ENCODE peak calls at places on chromosomes 5 and 9, in six cellular contexts. Q is choroid plexus epithelial cell, D is fibroblast of the aortic adventitia, J is IMR-90, B is dorsolateral prefrontal cortex, V is fibroblast of pulmonary artery. G is an unnamed sample.

GRCh38 chr5:37850128-37850865 is 10.5 kb upstream of the GDNF start:
- DNase-seq in Q (no peak), B (no peak), J (peak), V (no peak), D (peak), G (no peak)

GRCh38 chr9:95305770-95306492 is 11.6 kb downstream of the FANCC start:
- DNase-seq in D (peak), J (peak), Q (peak), B (no peak), V (peak), G (no peak)

GRCh38 chr5:6827815-6828214 is 114.6 kb downstream of the TENT4A start:
- DNase-seq in D (no peak), V (no peak), B (no peak), J (no peak), Q (no peak), G (no peak)

GRCh38 chr5:108315829-108316228 is 66.1 kb downstream of the FBXL17 start:
- DNase-seq in B (no peak), V (no peak), Q (no peak), J (peak), D (no peak), G (no peak)

GRCh38 chr5:131109540-131110255 is 55.4 kb downstream of the HINT1 start:
- DNase-seq in D (peak), V (peak), J (peak), B (no peak), Q (peak), G (peak)

GRCh38 chr5:132294728-132295504 is 722 bp downstream of the SLC22A4 start:
- DNase-seq in J (peak), Q (peak), V (peak), D (peak), B (no peak), G (no peak)

GRCh38 chr9:95147452-95147851 is 170.1 kb downstream of the FANCC start:
- DNase-seq in Q (peak), J (peak), D (no peak), V (no peak), B (no peak), G (no peak)

GRCh38 chr9:26786571-26786970 is 106.0 kb downstream of the CAAP1 start:
- DNase-seq in J (no peak), Q (no peak), D (no peak), B (no peak), V (no peak), G (no peak)

GRCh38 chr5:96481396-96481795 is 48.3 kb upstream of the PCSK1 start:
- DNase-seq in D (no peak), Q (no peak), J (no peak), V (no peak), B (no peak), G (no peak)

GRCh38 chr5:119353686-119354366 is 2.0 kb upstream of the TNFAIP8 start:
- DNase-seq in B (no peak), Q (no peak), V (no peak), J (no peak), D (no peak), G (no peak)

GRCh38 chr9:34343090-34343489 is 13.7 kb downstream of the NUDT2 start:
- DNase-seq in V (no peak), J (no peak), D (peak), Q (no peak), B (peak), G (no peak)

GRCh38 chr5:150153957-150154617 is 1.6 kb downstream of the PDGFRB start:
- DNase-seq in V (peak), B (no peak), Q (peak), J (peak), D (peak), G (no peak)

GRCh38 chr5:176550275-176550831 is 1.2 kb downstream of the CDHR2 start:
- DNase-seq in B (no peak), V (no peak), J (no peak), Q (no peak), D (no peak), G (no peak)

GRCh38 chr9:17789316-17789715 is 210.4 kb downstream of the SH3GL2 start:
- DNase-seq in Q (no peak), J (no peak), D (no peak), B (no peak), V (no peak), G (no peak)

GRCh38 chr5:180173198-180173544 is 35.8 kb downstream of the RASGEF1C start:
- DNase-seq in Q (no peak), D (no peak), V (no peak), B (no peak), J (no peak), G (no peak)

GRCh38 chr5:134100283-134101011 is 14.0 kb upstream of the TCF7 start:
- DNase-seq in B (no peak), Q (peak), D (peak), J (peak), V (peak), G (no peak)

GRCh38 chr5:35198096-35198495 is 32.2 kb downstream of the PRLR start:
- DNase-seq in V (peak), B (no peak), J (peak), Q (peak), D (peak), G (no peak)

GRCh38 chr9:136110082-136111061 is 8.3 kb downstream of the TMEM250 start:
- DNase-seq in B (no peak), J (peak), Q (peak), V (peak), D (peak), G (no peak)

GRCh38 chr5:67983251-67983941 is 232.2 kb upstream of the PIK3R1 start:
- DNase-seq in V (peak), Q (peak), B (no peak), D (peak), J (peak), G (no peak)

GRCh38 chr9:14326264-14326826 is 12.4 kb upstream of the NFIB start:
- DNase-seq in V (peak), B (no peak), J (peak), Q (peak), D (peak), G (no peak)

GRCh38 chr9:37582548-37583157 is 6.5 kb upstream of the FBXO10 start:
- DNase-seq in V (peak), J (peak), B (no peak), Q (peak), D (peak), G (no peak)

GRCh38 chr5:1765141-1765879 is 34.3 kb downstream of the MRPL36 start:
- DNase-seq in D (no peak), J (peak), Q (peak), B (no peak), V (no peak), G (no peak)

GRCh38 chr5:81162501-81162900 is 70.6 kb upstream of the CKMT2 start:
- DNase-seq in J (no peak), V (no peak), D (no peak), B (no peak), Q (no peak), G (no peak)

GRCh38 chr9:74497750-74498615 is 848 bp downstream of the RORB start:
- DNase-seq in B (no peak), D (peak), Q (peak), J (no peak), V (peak), G (peak)

GRCh38 chr5:59317023-59317771 is 576.3 kb downstream of the PDE4D start:
- DNase-seq in B (no peak), J (peak), D (peak), V (peak), Q (peak), G (peak)

GRCh38 chr9:87125819-87126218 is 178.5 kb upstream of the GAS1 start:
- DNase-seq in J (no peak), B (no peak), Q (no peak), V (no peak), D (no peak), G (no peak)

GRCh38 chr9:5357431-5358105 is 17.9 kb upstream of the RLN1 start:
- DNase-seq in B (no peak), Q (no peak), V (no peak), J (no peak), D (peak), G (no peak)

GRCh38 chr5:170338933-170339779 is 41.6 kb upstream of the LCP2 start:
- DNase-seq in J (no peak), V (no peak), D (no peak), Q (no peak), B (no peak), G (no peak)
- TF ChIP-seq CTCF in J (no peak), V (no peak), D (no peak), Q (peak), B (peak), G (no peak)

GRCh38 chr5:74199005-74199404 is 441.5 kb downstream of the ENC1 start:
- DNase-seq in J (peak), V (no peak), D (peak), Q (no peak), B (no peak), G (no peak)

GRCh38 chr5:74200560-74200959 is 440.0 kb downstream of the ENC1 start:
- DNase-seq in V (no peak), D (no peak), Q (no peak), B (no peak), J (no peak), G (no peak)

GRCh38 chr5:74198156-74198555 is 442.4 kb downstream of the ENC1 start:
- DNase-seq in Q (no peak), V (no peak), B (no peak), J (no peak), D (no peak), G (no peak)

GRCh38 chr5:74199436-74200210 is 440.9 kb downstream of the ENC1 start:
- DNase-seq in V (no peak), D (peak), J (peak), B (no peak), Q (no peak), G (no peak)

GRCh38 chr5:74201334-74202081 is 439.0 kb downstream of the ENC1 start:
- DNase-seq in J (peak), Q (peak), B (no peak), V (peak), D (peak), G (no peak)
- TF ChIP-seq CTCF in J (no peak), Q (peak), B (no peak), V (no peak), D (peak), G (no peak)

DNA sequence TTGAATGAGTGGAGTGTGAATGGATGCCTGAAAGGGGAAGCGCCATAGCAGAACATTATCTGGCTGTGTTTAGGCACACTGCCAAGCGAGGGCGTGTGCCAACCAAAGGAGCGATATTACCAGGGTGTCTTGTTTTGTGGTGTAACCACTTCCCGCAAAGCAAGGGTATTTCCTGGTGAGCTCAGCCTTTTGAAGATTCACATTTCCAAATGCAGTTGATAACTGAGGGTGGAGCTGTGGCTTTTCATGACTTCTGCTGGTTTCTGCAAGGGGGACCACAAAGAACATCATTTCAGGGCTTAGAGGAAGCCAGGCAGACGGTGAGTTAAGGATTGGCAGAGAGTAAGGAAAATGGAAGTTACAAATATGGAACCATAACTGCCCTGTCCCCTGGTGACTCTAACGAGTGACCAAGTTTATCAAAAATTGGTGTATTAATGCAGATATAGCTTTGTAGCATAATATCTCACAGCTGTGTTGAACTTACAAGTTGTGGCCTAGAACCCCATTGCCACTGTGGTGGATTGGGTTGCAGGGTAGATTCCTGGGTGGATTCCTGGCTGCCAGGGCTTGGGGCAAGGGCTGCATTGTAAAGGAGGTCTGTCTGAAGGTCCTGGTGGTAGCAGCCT is 71.4 kb downstream of the RALGPS1 start:
- DNase-seq in D (peak), V (peak), Q (peak), B (peak), J (peak), G (no peak)
- TF ChIP-seq CTCF in D (no peak), V (no peak), Q (peak), B (no peak), J (no peak), G (no peak)

DNA sequence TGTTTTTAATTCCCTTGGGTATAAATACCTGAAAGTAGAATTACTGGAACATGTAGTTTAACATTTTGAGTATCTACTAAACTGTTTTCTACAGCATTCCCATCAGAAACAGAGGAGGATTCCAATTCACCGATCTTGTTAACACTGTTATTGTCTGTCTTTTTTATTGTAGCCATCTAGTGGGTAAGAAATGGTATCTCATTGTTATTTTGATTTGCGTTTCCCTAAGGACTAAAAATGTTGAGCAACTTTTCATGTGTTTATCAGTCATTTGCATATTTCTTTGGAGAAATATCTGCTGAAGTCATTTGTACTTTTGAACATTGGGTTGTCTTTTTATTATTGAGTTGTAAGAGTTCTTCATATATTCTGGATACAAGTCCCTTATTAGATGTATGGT is 135.2 kb upstream of the NFIL3 start:
- DNase-seq in Q (peak), D (peak), B (no peak), J (no peak), V (peak), G (no peak)
- TF ChIP-seq CTCF in Q (no peak), D (peak), B (no peak), J (no peak), V (no peak), G (peak)

DNA sequence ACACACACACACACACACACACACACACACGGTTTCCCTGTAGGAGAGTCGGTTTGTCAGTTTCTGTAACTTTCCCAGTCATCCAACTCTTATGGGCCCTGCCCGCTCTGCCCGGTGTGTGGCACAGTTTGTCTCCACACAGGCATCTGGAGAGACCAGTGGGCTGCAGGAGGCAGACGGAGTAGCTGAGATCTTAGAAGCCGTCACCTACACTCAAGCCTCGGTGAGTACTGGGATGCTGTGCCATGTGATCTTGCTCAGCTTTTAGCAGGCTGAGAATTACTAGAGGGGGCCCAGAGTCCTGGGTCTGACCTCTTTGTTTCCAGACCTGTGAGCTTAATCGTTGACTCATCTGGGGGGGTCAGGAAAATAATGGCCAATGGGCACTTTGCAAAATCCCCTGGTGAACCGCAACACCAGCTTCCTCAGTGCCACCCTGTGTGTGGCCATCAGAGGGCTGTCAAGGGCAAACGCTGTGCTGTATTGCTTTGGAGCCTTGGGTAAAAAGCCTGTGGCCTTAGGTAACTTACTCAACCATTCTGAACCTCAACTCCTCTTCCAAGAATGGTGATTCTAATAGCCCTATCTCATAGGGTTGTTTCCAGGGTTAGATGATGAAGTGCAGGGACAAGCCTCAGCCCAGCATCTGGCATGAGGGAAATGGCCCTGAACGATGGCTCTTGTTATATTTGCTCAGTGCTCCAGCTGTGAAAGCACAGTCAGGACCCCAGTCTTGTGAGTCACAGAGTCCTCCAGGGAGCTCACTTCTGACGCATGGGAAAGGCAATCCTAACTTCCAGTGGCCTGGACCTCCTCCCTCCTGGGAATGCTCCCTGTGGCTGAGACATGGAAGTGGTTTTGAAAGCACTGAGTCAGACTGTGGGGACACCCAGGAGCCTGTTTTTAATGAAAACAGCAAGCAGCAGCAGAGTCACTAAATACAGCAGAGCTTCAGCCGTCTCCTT is 45.6 kb downstream of the COL15A1 start:
- DNase-seq in B (no peak), Q (peak), D (peak), V (peak), J (peak), G (no peak)
- TF ChIP-seq CTCF in B (no peak), Q (peak), D (peak), V (peak), J (peak), G (no peak)

GRCh38 chr9:9912459-9912858 is 700.3 kb downstream of the PTPRD start:
- DNase-seq in D (no peak), B (no peak), Q (peak), V (no peak), J (no peak), G (no peak)
- TF ChIP-seq CTCF in D (peak), B (peak), Q (peak), V (no peak), J (peak), G (peak)

DNA sequence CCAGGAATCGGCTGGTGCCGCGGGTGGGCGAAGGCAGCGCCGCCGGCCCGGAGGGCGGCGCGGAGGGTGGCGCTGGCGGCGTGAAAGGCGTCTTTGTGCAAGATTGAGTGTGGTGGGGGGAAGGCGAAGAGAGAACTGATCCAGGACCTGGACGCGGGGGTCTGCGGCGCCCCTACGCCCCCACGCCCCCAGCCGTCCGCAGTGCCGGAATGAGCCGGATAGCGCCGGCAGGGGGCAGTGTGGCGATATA is 4.5 kb upstream of the RGMB start:
- DNase-seq in V (no peak), Q (no peak), D (no peak), J (no peak), B (no peak), G (peak)
- TF ChIP-seq CTCF in V (peak), Q (peak), D (peak), J (peak), B (peak), G (peak)

G was measured in neural crest cell.